ENCODE peak calls at places on chromosomes 12 and 14, in five cellular contexts. K is substantia nigra; A is GM23338; X is CD4-positive, alpha-beta memory T cell; L is gastrocnemius medialis. B is an unnamed sample.

GRCh38 chr14:92841930-92842329 is 47.8 kb downstream of the GOLGA5 start:
- DNase-seq in L (no peak), X (no peak), K (no peak), A (no peak), B (no peak)

GRCh38 chr14:104735830-104736642 is 12.0 kb downstream of the ADSS1 start:
- DNase-seq in X (no peak), L (peak), K (peak), A (no peak), B (peak)

GRCh38 chr14:51317373-51317772 is 77.3 kb downstream of the TMX1 start:
- DNase-seq in A (no peak), X (no peak), L (no peak), K (no peak), B (no peak)

GRCh38 chr14:66643344-66643743 is 135.4 kb downstream of the GPHN start:
- DNase-seq in X (no peak), K (no peak), A (no peak), L (no peak), B (no peak)

GRCh38 chr14:64856528-64857445 is 22.9 kb downstream of the SPTB start:
- DNase-seq in A (no peak), X (no peak), K (no peak), L (no peak), B (no peak)

GRCh38 chr12:66152732-66153131 is 17.1 kb downstream of the TMBIM4 start:
- DNase-seq in X (no peak), A (no peak), L (no peak), K (no peak), B (no peak)

GRCh38 chr12:29226621-29227020 is 77.5 kb downstream of the FAR2 start:
- DNase-seq in A (no peak), L (no peak), X (no peak), K (no peak), B (no peak)

GRCh38 chr12:82299617-82300016 is 58.6 kb downstream of the CCDC59 start:
- DNase-seq in A (peak), L (no peak), X (no peak), K (no peak), B (no peak)

GRCh38 chr12:50082644-50083043 is 2.5 kb upstream of the SMARCD1 start:
- DNase-seq in K (no peak), A (no peak), L (no peak), X (no peak), B (no peak)

GRCh38 chr14:69953266-69953905 is 74.2 kb downstream of the SMOC1 start:
- DNase-seq in A (no peak), X (no peak), L (peak), K (peak), B (no peak)

GRCh38 chr14:99682809-99683618 is 1.1 kb upstream of the CYP46A1 start:
- DNase-seq in K (peak), A (peak), L (peak), X (peak), B (peak)

GRCh38 chr12:25796523-25797000 is 161.9 kb upstream of the RASSF8 start:
- DNase-seq in K (no peak), A (no peak), X (no peak), L (no peak), B (no peak)

GRCh38 chr12:77228376-77228775 is 163.0 kb upstream of the E2F7 start:
- DNase-seq in A (no peak), X (no peak), L (no peak), K (no peak), B (no peak)

GRCh38 chr12:4855121-4855924 is 54.4 kb upstream of the KCNA1 start:
- DNase-seq in L (peak), X (peak), K (no peak), A (peak), B (peak)

GRCh38 chr14:96069421-96069820 is 30.3 kb downstream of the C14orf132 start:
- DNase-seq in K (no peak), L (no peak), A (no peak), X (no peak), B (no peak)

GRCh38 chr12:128621304-128621703 is 202.5 kb downstream of the SLC15A4 start:
- DNase-seq in X (no peak), L (no peak), A (no peak), K (no peak), B (no peak)

GRCh38 chr14:104206281-104206904 is 68.0 kb downstream of the KIF26A start:
- DNase-seq in K (peak), X (peak), A (no peak), L (no peak), B (no peak)

GRCh38 chr12:75656650-75657049 is 145.2 kb upstream of the KRR1 start:
- DNase-seq in A (no peak), L (no peak), X (no peak), K (no peak), B (no peak)

GRCh38 chr14:86257973-86258372 is 728.0 kb downstream of the FLRT2 start:
- DNase-seq in K (no peak), X (no peak), L (no peak), A (no peak), B (no peak)

GRCh38 chr14:20614038-20614840 is 23.1 kb upstream of the RNASE12 start:
- DNase-seq in K (no peak), A (no peak), L (no peak), X (peak), B (no peak)

GRCh38 chr14:68317239-68317638 is 475.6 kb downstream of the ZFP36L1 start:
- DNase-seq in X (no peak), L (no peak), A (no peak), K (no peak), B (no peak)

GRCh38 chr14:64324461-64325255 is 30.5 kb upstream of the ESR2 start:
- DNase-seq in K (no peak), X (no peak), L (no peak), A (no peak), B (no peak)

GRCh38 chr12:45611061-45611460 is 118.4 kb upstream of the ARID2 start:
- DNase-seq in L (no peak), A (peak), X (no peak), K (peak), B (no peak)

GRCh38 chr14:32559048-32559447 is 229.9 kb downstream of the AKAP6 start:
- DNase-seq in K (no peak), L (no peak), X (no peak), A (no peak), B (no peak)

GRCh38 chr12:56321027-56321426 is 5.2 kb upstream of the CNPY2 start:
- DNase-seq in K (no peak), A (no peak), X (no peak), L (no peak), B (no peak)

GRCh38 chr14:90624228-90624627 is 192.0 kb downstream of the TTC7B start:
- DNase-seq in L (peak), X (no peak), K (no peak), A (no peak), B (no peak)

GRCh38 chr12:19998968-19999792 is 369.2 kb upstream of the PDE3A start:
- DNase-seq in L (no peak), K (no peak), A (no peak), X (no peak), B (no peak)
- H3K27ac ChIP-seq in L (no peak), K (no peak), A (no peak), X (no peak), B (peak)

DNA sequence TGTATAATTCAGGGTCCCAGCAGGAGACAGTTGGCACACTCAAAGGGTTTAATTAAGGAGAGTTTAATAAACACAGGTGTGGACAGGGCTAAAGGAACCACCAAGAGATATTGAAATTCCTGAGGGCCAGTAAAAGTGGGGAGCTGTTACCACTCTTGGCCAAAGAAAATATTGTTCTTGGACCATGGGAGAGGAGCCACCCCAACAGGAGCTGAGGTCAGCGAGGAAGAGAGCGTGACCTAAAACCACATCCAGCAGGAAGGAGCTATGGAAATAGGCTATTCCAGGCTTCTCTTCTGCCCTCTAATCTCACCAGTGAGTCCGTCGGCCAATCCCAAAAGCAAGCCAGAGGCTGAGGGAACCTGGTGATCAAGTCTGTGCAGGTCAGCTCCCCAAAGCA is 390.8 kb downstream of the MED13L start:
- DNase-seq in L (no peak), X (no peak), K (no peak), A (no peak), B (no peak)
- H3K27ac ChIP-seq in L (no peak), X (no peak), K (no peak), A (no peak), B (no peak)

GRCh38 chr12:120680165-120680738 is 6.7 kb upstream of the MLEC start:
- DNase-seq in K (no peak), A (peak), L (no peak), X (no peak), B (no peak)
- H3K27ac ChIP-seq in K (no peak), A (peak), L (no peak), X (no peak), B (no peak)

DNA sequence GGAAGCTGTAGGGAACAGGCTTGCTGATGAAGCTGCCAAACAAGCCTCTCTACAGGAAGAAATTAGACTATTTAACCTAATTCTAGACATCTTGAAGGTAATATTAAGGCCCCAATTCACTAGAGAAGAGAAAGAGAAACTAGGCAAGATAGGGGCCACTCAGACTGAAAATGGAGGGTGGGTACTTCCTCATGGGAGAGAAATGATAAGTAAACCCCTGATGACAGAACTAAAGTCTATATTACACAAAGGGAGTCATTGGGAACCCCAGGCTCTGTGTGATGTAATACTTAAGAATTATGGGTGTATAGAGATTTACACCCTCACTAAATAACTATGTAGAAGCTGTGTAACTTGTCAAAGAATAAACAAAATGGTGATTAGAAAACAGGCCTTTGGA is 64.3 kb downstream of the APOBEC1 start:
- DNase-seq in A (no peak), L (no peak), X (no peak), K (no peak), B (no peak)
- H3K27ac ChIP-seq in A (no peak), L (no peak), X (no peak), K (no peak), B (no peak)

GRCh38 chr12:130969223-130969622 is 15.5 kb downstream of the ADGRD1 start:
- DNase-seq in X (no peak), L (no peak), K (no peak), A (no peak), B (no peak)
- H3K27ac ChIP-seq in X (no peak), L (no peak), K (no peak), A (no peak), B (no peak)

B was measured in thoracic aorta.